ENCODE peak calls at places on chromosomes 13 and 19, in eight cellular contexts. P is foreskin keratinocyte; S is CD4-positive, alpha-beta T cell; B is cardiac muscle cell; V is fibroblast of lung; J is brain microvascular endothelial cell; Z is esophagus squamous epithelium; N is upper lobe of left lung. I is an unnamed sample.

GRCh38 chr19:4531562-4532165 is 3.4 kb downstream of the PLIN5 start:
- DNase-seq in Z (no peak), J (no peak), N (no peak), V (no peak), B (no peak), S (no peak), P (no peak), I (no peak)

GRCh38 chr13:113129480-113129879 is 6.9 kb downstream of the F10 start:
- DNase-seq in B (no peak), V (no peak), J (no peak), P (no peak), N (peak; percentile 66), S (no peak), Z (no peak), I (no peak)

GRCh38 chr19:23872282-23872919 is 42.3 kb upstream of the ZNF726 start:
- DNase-seq in Z (no peak), V (no peak), N (no peak), S (no peak), J (no peak), P (no peak), B (no peak), I (no peak)

GRCh38 chr19:19062454-19063182 is 1.2 kb upstream of the SLC25A42 start:
- DNase-seq in V (peak; percentile 15), N (no peak), B (no peak), Z (no peak), P (peak; percentile 52), J (peak; percentile 11), S (no peak), I (peak; percentile 42)

GRCh38 chr13:63403726-63404125 is 1988.1 kb upstream of the PCDH20 start:
- DNase-seq in P (no peak), N (no peak), V (no peak), J (no peak), Z (no peak), B (no peak), S (no peak), I (no peak)

GRCh38 chr13:51831519-51831918 is 13.5 kb downstream of the TMEM272 start:
- DNase-seq in B (no peak), J (no peak), V (no peak), N (no peak), S (no peak), P (no peak), Z (no peak), I (no peak)

GRCh38 chr13:80030491-80030890 is 310.4 kb downstream of the SPRY2 start:
- DNase-seq in Z (no peak), V (no peak), S (no peak), P (peak; percentile 50), N (no peak), J (no peak), B (no peak), I (peak; percentile 12)

GRCh38 chr19:49150106-49150943 is 4.9 kb downstream of the HRC start:
- DNase-seq in N (peak; percentile 95), P (peak; percentile 77), Z (no peak), S (peak; percentile 24), V (peak; percentile 75), B (peak; percentile 95), J (peak; percentile 64), I (peak; percentile 84)

GRCh38 chr13:40974460-40975407 is 44.4 kb downstream of the ELF1 start:
- DNase-seq in P (peak; percentile 37), B (peak; percentile 65), J (peak; percentile 50), Z (no peak), V (peak; percentile 76), S (no peak), N (no peak), I (no peak)

GRCh38 chr19:39915101-39915847 is 19.2 kb downstream of the FCGBP start:
- DNase-seq in P (no peak), V (no peak), Z (no peak), S (no peak), B (no peak), N (peak; percentile 77), J (no peak), I (no peak)

GRCh38 chr13:59182241-59182640 is 981.5 kb downstream of the DIAPH3 start:
- DNase-seq in P (no peak), V (no peak), N (no peak), B (peak; percentile 55), J (no peak), Z (no peak), S (no peak), I (no peak)

GRCh38 chr13:59176775-59177174 is 987.0 kb downstream of the DIAPH3 start:
- DNase-seq in N (no peak), J (no peak), B (no peak), V (no peak), S (no peak), P (no peak), Z (no peak), I (no peak)

DNA sequence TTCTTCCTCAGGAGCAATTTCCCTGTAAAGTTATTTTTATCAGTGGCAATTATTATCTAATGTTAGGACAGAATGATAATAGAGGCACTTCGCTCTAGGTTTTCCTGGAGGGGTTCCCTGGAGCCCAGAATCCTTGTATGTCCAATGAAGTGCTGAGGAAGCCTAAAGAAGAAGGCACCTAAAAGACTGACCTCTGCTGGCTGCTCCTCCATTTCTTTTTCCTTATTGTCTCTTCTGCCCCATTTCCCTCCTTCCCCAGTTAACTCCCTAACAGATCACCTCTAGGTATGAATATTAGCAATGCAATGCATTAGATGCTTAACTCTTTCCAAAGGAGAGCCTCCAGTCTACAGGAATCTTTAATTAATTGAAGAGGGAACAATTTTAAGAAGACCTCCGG is 985.4 kb downstream of the DIAPH3 start:
- DNase-seq in V (peak; percentile 29), J (peak; percentile 4), Z (no peak), N (no peak), P (no peak), S (no peak), B (peak; percentile 6), I (no peak)
- TF ChIP-seq CTCF in V (peak; percentile 37), J (peak; percentile 68), Z (peak; percentile 4), N (no peak), P (no peak), S (no peak), B (peak; percentile 50), I (no peak)

DNA sequence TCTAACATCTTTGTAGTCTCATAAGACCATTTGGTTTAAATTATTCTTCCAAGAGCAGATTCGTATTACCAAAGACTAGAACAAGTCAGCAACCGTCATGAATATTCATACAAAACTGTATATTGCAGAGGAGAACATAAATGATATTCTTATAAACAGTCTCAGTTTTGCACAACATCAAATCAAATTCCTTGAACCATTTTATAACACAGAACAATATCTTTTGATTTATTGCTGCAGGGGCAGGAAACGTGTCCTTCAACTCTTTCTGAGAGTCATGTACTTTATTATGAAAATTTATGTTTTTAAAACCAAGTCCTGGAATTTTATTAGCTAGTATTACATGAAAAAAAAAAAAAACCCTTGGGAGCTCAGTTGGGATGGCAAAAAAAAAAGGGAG is 26.2 kb downstream of the SIGLECL1 start:
- DNase-seq in J (no peak), S (no peak), N (no peak), V (no peak), P (no peak), B (no peak), Z (no peak), I (no peak)
- H3K27ac ChIP-seq in J (no peak overlapping the region), S (no peak overlapping the region), N (no peak overlapping the region), V (no peak overlapping the region), P (no peak overlapping the region), B (no peak overlapping the region), Z (no peak overlapping the region), I (no peak overlapping the region)

GRCh38 chr13:99072356-99072755 is 94.5 kb upstream of the DOCK9 start:
- DNase-seq in V (no peak), N (no peak), Z (no peak), P (no peak), S (no peak), B (no peak), J (no peak), I (no peak)

GRCh38 chr13:99074693-99075092 is 96.8 kb upstream of the DOCK9 start:
- DNase-seq in Z (no peak), B (no peak), J (no peak), S (no peak), N (no peak), V (no peak), P (no peak), I (no peak)

GRCh38 chr13:99078014-99078771 is 100.3 kb upstream of the DOCK9 start:
- DNase-seq in S (no peak), Z (no peak), P (no peak), J (no peak), B (no peak), V (no peak), N (no peak), I (no peak)

GRCh38 chr13:99072941-99073340 is 95.1 kb upstream of the DOCK9 start:
- DNase-seq in J (no peak), V (no peak), Z (no peak), B (no peak), N (no peak), P (no peak), S (no peak), I (no peak)

GRCh38 chr13:99075268-99076191 is 97.7 kb upstream of the DOCK9 start:
- DNase-seq in J (no peak), S (no peak), Z (no peak), P (no peak), N (no peak), V (no peak), B (no peak), I (no peak)
- TF ChIP-seq CTCF in J (no peak), S (no peak), Z (no peak), P (no peak), N (no peak), V (no peak), B (no peak), I (no peak)

DNA sequence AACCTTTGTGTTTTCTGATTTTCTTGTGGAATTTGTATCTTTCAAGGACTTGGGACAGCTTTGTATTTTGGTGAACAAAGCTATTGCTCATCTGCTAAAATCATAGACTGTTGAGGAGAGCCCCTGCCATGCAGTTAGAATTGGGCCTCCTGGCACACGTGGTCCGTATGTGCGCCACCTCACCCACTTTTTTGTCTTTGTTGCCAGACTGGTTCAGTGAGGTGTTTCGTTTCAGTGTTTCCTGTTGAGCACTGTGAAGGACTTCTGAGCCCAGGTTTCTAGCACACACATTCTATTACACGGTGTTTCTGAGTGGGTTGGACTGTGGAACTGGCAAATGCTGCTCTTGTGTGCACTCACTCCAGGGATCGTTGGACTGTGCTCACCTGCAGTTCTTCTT is 37.6 kb upstream of the RNF113B start:
- DNase-seq in V (no peak), P (peak; percentile 76), Z (no peak), B (no peak), S (no peak), N (no peak), J (no peak), I (peak; percentile 67)
- H3K27ac ChIP-seq in V (peak overlapping the region; percentile 90), P (no peak overlapping the region), Z (no peak overlapping the region), B (no peak overlapping the region), S (no peak overlapping the region), N (peak overlapping the region; percentile 16), J (peak overlapping the region; percentile 3), I (no peak overlapping the region)

GRCh38 chr19:14150041-14150769 is 13.8 kb upstream of the ASF1B start:
- DNase-seq in Z (no peak), B (no peak), P (no peak), S (no peak), V (no peak), J (no peak), N (no peak), I (no peak)
- TF ChIP-seq CTCF in Z (no peak), B (no peak), P (no peak), S (no peak), V (no peak), J (no peak), N (no peak), I (no peak)

DNA sequence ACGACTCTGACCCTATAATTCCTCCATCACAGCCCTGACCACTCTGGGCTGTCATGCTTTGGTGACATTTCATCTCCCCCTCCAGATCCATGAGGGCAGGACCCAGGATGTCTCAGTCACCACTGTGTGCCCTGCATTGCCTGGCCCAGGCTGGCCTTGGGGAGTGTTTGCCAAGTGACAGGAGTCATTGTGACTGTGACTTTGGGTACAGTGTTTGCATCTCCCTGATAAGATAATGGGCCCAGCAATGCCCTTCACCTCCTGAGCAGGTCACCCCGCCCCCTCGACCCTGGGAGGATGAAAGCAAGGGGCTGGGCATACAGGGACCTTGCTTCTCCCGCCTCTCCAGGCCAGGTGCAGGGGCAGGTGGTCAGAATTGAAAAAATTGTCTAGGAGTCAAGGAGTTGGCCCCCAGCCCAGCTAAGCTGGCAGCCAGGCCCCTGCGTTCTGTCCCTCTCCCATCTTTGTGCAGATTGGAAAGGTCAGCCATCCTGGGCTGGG is 5.9 kb upstream of the ATP4A start:
- DNase-seq in J (no peak), S (no peak), Z (no peak), N (no peak), P (no peak), B (no peak), V (no peak), I (no peak)
- H3K27ac ChIP-seq in J (no peak overlapping the region), S (no peak overlapping the region), Z (no peak overlapping the region), N (no peak overlapping the region), P (no peak overlapping the region), B (no peak overlapping the region), V (no peak overlapping the region), I (no peak overlapping the region)

I was measured in RWPE1.